ENCODE peak calls at places on chromosomes 3 and 15, in five cellular contexts. I is choroid plexus epithelial cell, P is mammary epithelial cell, Z is AG04450, W is left ventricle myocardium inferior. Q is an unnamed sample.

GRCh38 chr15:64151727-64152506 is at the start of gene SNX22:
- DNase-seq in I (no peak), P (no peak), Z (no peak), W (no peak), Q (no peak)

GRCh38 chr3:104632947-104633346 is 733.8 kb upstream of the ALCAM start:
- DNase-seq in I (no peak), P (no peak), Z (no peak), W (no peak), Q (no peak)

GRCh38 chr15:50943623-50944022 is 35.1 kb downstream of the AP4E1 start:
- DNase-seq in I (peak), P (peak), Z (no peak), W (no peak), Q (no peak)

GRCh38 chr3:146814601-146815315 is 209.6 kb upstream of the PLSCR5 start:
- DNase-seq in I (peak), P (no peak), Z (peak), W (no peak), Q (peak)

GRCh38 chr3:79985866-79986265 is 218.1 kb upstream of the ROBO1 start:
- DNase-seq in I (no peak), P (no peak), Z (no peak), W (no peak), Q (no peak)

GRCh38 chr3:50195501-50196252 is 4.3 kb downstream of the GNAT1 start:
- DNase-seq in I (no peak), P (peak), Z (no peak), W (no peak), Q (no peak)

GRCh38 chr15:40263036-40263754 is 19.7 kb downstream of the ANKRD63 start:
- DNase-seq in I (peak), P (no peak), Z (peak), W (no peak), Q (peak)

GRCh38 chr3:60010778-60011177 is 961.0 kb upstream of the CFAP20DC start:
- DNase-seq in I (no peak), P (no peak), Z (no peak), W (no peak), Q (no peak)

GRCh38 chr15:78418681-78419080 is 19.3 kb upstream of the IREB2 start:
- DNase-seq in I (no peak), P (no peak), Z (no peak), W (no peak), Q (no peak)

GRCh38 chr3:194268659-194269487 is 82.3 kb downstream of the CPN2 start:
- DNase-seq in I (no peak), P (no peak), Z (no peak), W (no peak), Q (no peak)

GRCh38 chr3:81048058-81048665 is 713.3 kb downstream of the GBE1 start:
- DNase-seq in I (peak), P (no peak), Z (no peak), W (no peak), Q (no peak)

GRCh38 chr3:80553211-80553610 is 785.4 kb upstream of the ROBO1 start:
- DNase-seq in I (peak), P (no peak), Z (no peak), W (no peak), Q (no peak)

GRCh38 chr3:13822042-13822441 is 57.8 kb downstream of the WNT7A start:
- DNase-seq in I (no peak), P (peak), Z (no peak), W (no peak), Q (no peak)

GRCh38 chr3:24688446-24689148 is 193.9 kb upstream of the THRB start:
- DNase-seq in I (peak), P (peak), Z (no peak), W (no peak), Q (peak)

GRCh38 chr3:8617921-8618320 is 26.7 kb downstream of the SSUH2 start:
- DNase-seq in I (no peak), P (no peak), Z (no peak), W (no peak), Q (no peak)

GRCh38 chr3:40240921-40241320 is 68.6 kb upstream of the EIF1B start:
- DNase-seq in I (no peak), P (no peak), Z (no peak), W (no peak), Q (no peak)
- TF ChIP-seq CTCF in I (no peak), P (no peak), Z (no peak), W (no peak), Q (no peak)

DNA sequence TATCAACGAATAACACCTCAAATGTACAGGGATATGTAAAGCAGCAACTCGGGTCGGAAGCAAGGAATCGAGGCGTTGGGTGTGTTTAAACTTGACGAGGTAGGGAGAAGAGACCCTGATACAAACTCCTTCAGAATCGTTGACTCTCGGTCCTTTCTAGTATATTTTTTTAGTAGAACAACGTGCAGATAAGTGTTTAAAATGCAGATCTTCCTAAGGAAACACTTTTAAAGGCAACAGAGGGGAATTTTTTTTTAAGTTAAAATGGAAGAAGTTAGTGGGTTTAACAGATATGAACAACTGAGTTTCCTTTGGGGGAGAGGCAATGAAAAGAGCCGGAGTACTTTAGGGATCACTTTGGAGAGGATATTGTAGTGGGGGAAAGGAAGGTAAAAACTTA is 1.1 kb upstream of the KPNA4 start:
- DNase-seq in I (no peak), P (no peak), Z (no peak), W (no peak), Q (no peak)
- H3K4me3 ChIP-seq in I (peak), P (peak), Z (peak), W (peak), Q (peak)

GRCh38 chr3:67362686-67363085 is 291.7 kb downstream of the SUCLG2 start:
- DNase-seq in I (peak), P (peak), Z (no peak), W (no peak), Q (no peak)

GRCh38 chr3:67361770-67362169 is 292.6 kb downstream of the SUCLG2 start:
- DNase-seq in I (no peak), P (peak), Z (no peak), W (no peak), Q (no peak)

GRCh38 chr3:67361323-67361722 is 293.1 kb downstream of the SUCLG2 start:
- DNase-seq in I (no peak), P (no peak), Z (no peak), W (no peak), Q (no peak)

GRCh38 chr3:67357610-67358458 is 296.6 kb downstream of the SUCLG2 start:
- DNase-seq in I (peak), P (peak), Z (no peak), W (no peak), Q (peak)
- TF ChIP-seq CTCF in I (peak), P (peak), Z (peak), W (peak), Q (peak)

GRCh38 chr15:96331141-96331941 is 841 bp downstream of the NR2F2 start:
- DNase-seq in I (peak), P (no peak), Z (no peak), W (no peak), Q (peak)
- H3K4me3 ChIP-seq in I (peak), P (peak), Z (peak), W (peak), Q (peak)

Q was measured in AG10803.